ENCODE peak calls at places on chromosomes 2 and 18, in six cellular contexts. F is PC-3, Q is HFFc6, Y is RWPE1, U is H1, S is fibroblast of lung. B is an unnamed sample.

GRCh38 chr2:98334439-98335078 is 11.7 kb upstream of the CNGA3 start:
- DNase-seq in F (peak; percentile 95), S (peak; percentile 82), Y (peak; percentile 74), Q (peak; percentile 95), U (no peak), B (no peak)

GRCh38 chr2:200300065-200300464 is 6.4 kb upstream of the SPATS2L start:
- DNase-seq in F (peak; percentile 31), Y (no peak), U (no peak), Q (no peak), S (no peak), B (no peak)

GRCh38 chr2:160533482-160533881 is 39.9 kb upstream of the RBMS1 start:
- DNase-seq in F (no peak), Q (peak; percentile 6), S (no peak), Y (no peak), U (no peak), B (no peak)

GRCh38 chr18:48884306-48885235 is 66.2 kb downstream of the SMAD7 start:
- DNase-seq in U (no peak), S (no peak), Y (no peak), F (no peak), Q (no peak), B (no peak)

GRCh38 chr2:211396815-211397214 is 840.4 kb downstream of the CPS1 start:
- DNase-seq in S (no peak), Q (no peak), U (no peak), F (no peak), Y (no peak), B (no peak)

GRCh38 chr2:186347472-186347871 is 138.6 kb upstream of the ZC3H15 start:
- DNase-seq in S (no peak), Y (peak; percentile 24), Q (no peak), F (peak; percentile 67), U (no peak), B (no peak)

GRCh38 chr2:221554769-221555510 is 17.2 kb downstream of the EPHA4 start:
- DNase-seq in U (no peak), S (no peak), Q (peak; percentile 42), Y (no peak), F (no peak), B (no peak)

GRCh38 chr2:203822240-203822639 is 45.3 kb upstream of the CTLA4 start:
- DNase-seq in Q (no peak), S (no peak), F (no peak), Y (no peak), U (no peak), B (no peak)

GRCh38 chr2:20355131-20355530 is 4.5 kb upstream of the PUM2 start:
- DNase-seq in Y (no peak), Q (no peak), F (no peak), S (peak; percentile 48), U (no peak), B (no peak)

GRCh38 chr18:477565-477964 is 22.9 kb downstream of the COLEC12 start:
- DNase-seq in S (no peak), F (peak; percentile 50), Y (peak; percentile 30), Q (no peak), U (no peak), B (no peak)

GRCh38 chr18:76678248-76678647 is 144.1 kb upstream of the ZNF236 start:
- DNase-seq in Y (no peak), S (no peak), U (no peak), Q (no peak), F (no peak), B (no peak)

GRCh38 chr2:70190086-70190412 is 770 bp downstream of the C2orf42 start:
- DNase-seq in U (no peak), S (no peak), Q (no peak), Y (peak; percentile 14), F (no peak), B (no peak)

GRCh38 chr18:78932281-78932680 is 47.3 kb upstream of the SALL3 start:
- DNase-seq in Y (no peak), U (no peak), Q (no peak), F (no peak), S (no peak), B (no peak)

GRCh38 chr2:236661064-236661761 is 91.6 kb downstream of the ACKR3 start:
- DNase-seq in F (peak; percentile 93), Y (peak; percentile 89), U (peak; percentile 9), Q (no peak), S (no peak), B (no peak)

GRCh38 chr2:38394903-38395341 is 17.8 kb upstream of the ATL2 start:
- DNase-seq in Q (peak; percentile 81), S (no peak), Y (no peak), U (no peak), F (peak; percentile 86), B (no peak)

GRCh38 chr2:75563591-75563990 is 2.9 kb upstream of the EVA1A start:
- DNase-seq in S (no peak), U (no peak), Q (no peak), F (no peak), Y (no peak), B (no peak)

GRCh38 chr18:23629444-23629946 is 33.2 kb downstream of the ANKRD29 start:
- DNase-seq in U (no peak), Y (no peak), Q (no peak), S (no peak), F (peak; percentile 37), B (no peak)

GRCh38 chr2:56191617-56192016 is 7.8 kb downstream of the CCDC85A start:
- DNase-seq in U (no peak), Q (peak; percentile 64), S (no peak), Y (peak; percentile 54), F (peak; percentile 81), B (no peak)

GRCh38 chr2:98507940-98508689 is 63.5 kb downstream of the INPP4A start:
- DNase-seq in S (peak; percentile 70), F (no peak), Q (no peak), U (no peak), Y (no peak), B (peak; percentile 44)

GRCh38 chr2:110116033-110116710 is 550 bp upstream of the MALL start:
- DNase-seq in S (peak; percentile 81), Q (peak; percentile 67), U (no peak), F (peak; percentile 71), Y (no peak), B (no peak)

GRCh38 chr2:223044092-223044836 is 7.7 kb upstream of the KCNE4 start:
- DNase-seq in Q (no peak), U (no peak), F (no peak), Y (no peak), S (no peak), B (no peak)

GRCh38 chr18:50928551-50928950 is 39.3 kb upstream of the ELAC1 start:
- DNase-seq in S (no peak), F (no peak), U (no peak), Q (no peak), Y (no peak), B (no peak)

GRCh38 chr2:106579750-106580197 is 92.6 kb downstream of the CD8B2 start:
- DNase-seq in F (no peak), U (no peak), Q (no peak), Y (no peak), S (no peak), B (no peak)

GRCh38 chr2:106582431-106583143 is 95.4 kb downstream of the CD8B2 start:
- DNase-seq in U (peak; percentile 51), S (peak; percentile 82), Q (peak; percentile 74), Y (peak; percentile 89), F (peak; percentile 84), B (peak; percentile 79)

GRCh38 chr2:106580241-106580640 is 93.1 kb downstream of the CD8B2 start:
- DNase-seq in U (no peak), Y (no peak), S (no peak), F (no peak), Q (no peak), B (no peak)

GRCh38 chr2:106581276-106581675 is 94.1 kb downstream of the CD8B2 start:
- DNase-seq in Y (no peak), U (no peak), F (no peak), S (no peak), Q (no peak), B (no peak)

GRCh38 chr2:106581755-106582430 is 94.7 kb downstream of the CD8B2 start:
- DNase-seq in Y (peak; percentile 69), U (no peak), Q (peak; percentile 58), F (peak; percentile 46), S (peak; percentile 55), B (no peak)
- TF ChIP-seq CTCF in Y (no peak), U (peak; percentile 37), Q (no peak), F (no peak), S (peak; percentile 24), B (no peak)

DNA sequence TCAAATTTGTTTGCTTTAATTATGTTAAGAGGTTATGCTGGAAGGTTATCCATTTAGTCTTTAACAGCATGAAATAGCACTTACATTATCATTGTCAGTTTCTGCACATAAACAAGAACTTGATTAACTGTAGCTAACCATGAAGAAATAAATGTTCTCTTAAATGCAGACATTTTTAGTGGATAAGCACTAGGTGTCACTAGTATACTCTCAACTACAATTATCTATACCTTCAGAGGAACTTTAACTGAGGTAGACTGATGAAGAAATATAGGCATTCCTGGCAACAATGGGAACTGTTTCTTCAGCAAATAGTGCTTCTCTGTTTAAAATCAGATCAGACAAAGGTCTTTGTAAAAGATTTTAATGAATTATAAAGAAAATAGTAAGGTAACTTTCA is 178.8 kb upstream of the CHST9 start:
- DNase-seq in F (peak; percentile 34), Q (no peak), U (no peak), S (no peak), Y (peak; percentile 14), B (no peak)
- TF ChIP-seq CTCF in F (peak; percentile 58), Q (peak; percentile 7), U (peak; percentile 27), S (no peak), Y (peak; percentile 23), B (peak; percentile 60)

DNA sequence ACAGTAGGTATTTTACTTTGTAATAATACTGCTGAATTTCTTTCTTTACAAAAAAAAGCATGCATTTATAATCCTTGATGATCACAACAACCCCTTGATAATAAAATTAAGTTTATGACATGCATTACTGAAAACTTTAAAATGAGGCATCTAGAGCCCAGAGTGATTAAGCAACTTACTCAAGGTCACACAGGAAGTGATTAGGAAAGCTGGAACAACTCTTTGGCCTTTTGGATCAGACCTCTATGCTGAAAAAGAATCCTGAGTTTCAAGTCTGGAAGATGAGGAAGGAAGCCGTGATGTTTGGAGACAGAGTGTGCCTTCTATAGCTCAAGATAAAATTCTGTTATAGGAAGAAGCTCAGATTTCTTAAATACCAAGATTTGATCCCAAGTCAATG is 105.0 kb upstream of the ATP8B1 start:
- DNase-seq in Y (no peak), U (no peak), Q (no peak), F (no peak), S (no peak), B (no peak)
- TF ChIP-seq CTCF in Y (no peak), U (no peak), Q (no peak), F (no peak), S (no peak), B (no peak)

DNA sequence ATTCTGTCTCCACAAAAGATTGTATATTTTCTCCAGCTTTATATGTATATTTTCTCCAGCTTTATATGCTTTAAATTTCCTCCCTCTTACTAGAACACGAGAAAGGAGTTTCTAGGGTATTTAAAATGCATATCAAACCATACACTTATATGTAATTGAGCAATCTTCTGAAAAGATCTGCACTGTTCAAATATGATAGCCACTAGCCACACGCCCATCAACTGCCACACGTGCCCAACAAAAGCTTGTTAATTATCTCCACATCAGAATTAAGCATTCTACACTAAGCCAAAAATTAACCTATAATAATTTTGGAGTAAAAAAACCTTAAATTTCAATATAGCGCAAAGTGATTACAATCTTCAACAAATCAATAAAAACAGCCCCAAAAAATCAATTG is 37.9 kb downstream of the MBOAT2 start:
- DNase-seq in S (no peak), F (no peak), Q (no peak), U (no peak), Y (no peak), B (no peak)
- TF ChIP-seq CTCF in S (no peak), F (no peak), Q (no peak), U (no peak), Y (no peak), B (no peak)

B was measured in type B pancreatic cell.